ENCODE peak calls at places on chromosomes 13 and 19, in six cellular contexts. One of them, this sample, is unnamed.

GRCh38 chr19:5676105-5676671 is 4.1 kb downstream of the MICOS13 start:
- DNase-seq in lower leg skin: no peak
- DNase-seq in breast epithelium: no peak
- DNase-seq in NB4: no peak
- DNase-seq in H54: no peak
- DNase-seq in heart left ventricle: no peak
- DNase-seq in this sample: no peak

GRCh38 chr13:46478641-46479040 is 74.3 kb upstream of the LRCH1 start:
- DNase-seq in lower leg skin: no peak
- DNase-seq in NB4: no peak
- DNase-seq in breast epithelium: no peak
- DNase-seq in heart left ventricle: no peak
- DNase-seq in H54: no peak
- DNase-seq in this sample: no peak

GRCh38 chr13:93248627-93249047 is 22.0 kb downstream of the GPC6 start:
- DNase-seq in heart left ventricle: no peak
- DNase-seq in lower leg skin: no peak
- DNase-seq in H54: peak
- DNase-seq in breast epithelium: no peak
- DNase-seq in NB4: no peak
- DNase-seq in this sample: no peak

GRCh38 chr19:16078311-16078758 is 2.0 kb downstream of the TPM4 start:
- DNase-seq in lower leg skin: no peak
- DNase-seq in NB4: peak
- DNase-seq in H54: no peak
- DNase-seq in heart left ventricle: no peak
- DNase-seq in breast epithelium: peak
- DNase-seq in this sample: no peak

GRCh38 chr13:28415994-28416411 is 78.9 kb downstream of the FLT1 start:
- DNase-seq in lower leg skin: no peak
- DNase-seq in H54: no peak
- DNase-seq in heart left ventricle: no peak
- DNase-seq in NB4: peak
- DNase-seq in breast epithelium: no peak
- DNase-seq in this sample: no peak

GRCh38 chr13:37788346-37788745 is 81.2 kb downstream of the TRPC4 start:
- DNase-seq in H54: no peak
- DNase-seq in heart left ventricle: no peak
- DNase-seq in breast epithelium: no peak
- DNase-seq in NB4: no peak
- DNase-seq in lower leg skin: no peak
- DNase-seq in this sample: no peak

GRCh38 chr19:19966862-19967261 is 66.1 kb downstream of the ZNF93 start:
- DNase-seq in NB4: no peak
- DNase-seq in H54: no peak
- DNase-seq in heart left ventricle: no peak
- DNase-seq in lower leg skin: no peak
- DNase-seq in breast epithelium: no peak
- DNase-seq in this sample: no peak

GRCh38 chr13:85228692-85229091 is 570.5 kb downstream of the SLITRK6 start:
- DNase-seq in lower leg skin: no peak
- DNase-seq in breast epithelium: no peak
- DNase-seq in NB4: no peak
- DNase-seq in H54: no peak
- DNase-seq in heart left ventricle: no peak
- DNase-seq in this sample: no peak

GRCh38 chr19:13961826-13962737 is 9.8 kb downstream of the DCAF15 start:
- DNase-seq in breast epithelium: no peak
- DNase-seq in heart left ventricle: peak
- DNase-seq in lower leg skin: no peak
- DNase-seq in NB4: no peak
- DNase-seq in H54: no peak
- DNase-seq in this sample: no peak

GRCh38 chr19:46755853-46756543 is 9.7 kb upstream of the STRN4 start:
- DNase-seq in H54: no peak
- DNase-seq in breast epithelium: no peak
- DNase-seq in heart left ventricle: no peak
- DNase-seq in lower leg skin: no peak
- DNase-seq in NB4: no peak
- DNase-seq in this sample: no peak
- TF ChIP-seq POLR2A in H54: no peak
- TF ChIP-seq POLR2A in breast epithelium: no peak
- TF ChIP-seq POLR2A in heart left ventricle: no peak
- TF ChIP-seq POLR2A in lower leg skin: no peak
- TF ChIP-seq POLR2A in NB4: no peak
- TF ChIP-seq POLR2A in this sample: no peak

DNA sequence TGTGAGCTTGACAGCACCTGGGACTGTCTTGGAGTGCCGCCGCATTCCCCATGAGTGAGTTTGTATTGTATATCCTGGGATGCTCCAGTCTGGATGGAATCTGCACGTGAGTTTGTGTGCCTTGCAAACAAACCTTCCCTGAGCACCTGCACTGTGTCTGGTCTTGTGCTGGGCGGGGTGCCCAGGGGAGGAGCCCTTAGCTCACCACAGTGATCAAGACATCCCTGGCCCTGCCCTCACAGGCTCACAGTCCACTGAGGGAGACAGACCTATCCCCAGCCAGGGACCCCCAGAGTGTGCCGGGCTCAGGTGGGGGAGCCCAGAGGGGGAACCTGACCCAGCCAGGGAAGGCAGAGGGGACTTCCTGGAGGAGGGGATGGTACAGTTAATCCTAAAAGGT is 1.7 kb upstream of the BCAM start:
- DNase-seq in H54: no peak
- DNase-seq in breast epithelium: peak
- DNase-seq in lower leg skin: peak
- DNase-seq in heart left ventricle: no peak
- DNase-seq in NB4: no peak
- DNase-seq in this sample: no peak
- TF ChIP-seq POLR2A in H54: no peak
- TF ChIP-seq POLR2A in breast epithelium: no peak
- TF ChIP-seq POLR2A in lower leg skin: no peak
- TF ChIP-seq POLR2A in heart left ventricle: no peak
- TF ChIP-seq POLR2A in NB4: no peak
- TF ChIP-seq POLR2A in this sample: no peak

GRCh38 chr19:1027953-1028902 is 1.8 kb downstream of the CNN2 start:
- DNase-seq in lower leg skin: peak
- DNase-seq in breast epithelium: peak
- DNase-seq in heart left ventricle: peak
- DNase-seq in NB4: peak
- DNase-seq in H54: peak
- DNase-seq in this sample: peak
- TF ChIP-seq POLR2A in lower leg skin: no peak
- TF ChIP-seq POLR2A in breast epithelium: no peak
- TF ChIP-seq POLR2A in heart left ventricle: peak
- TF ChIP-seq POLR2A in NB4: no peak
- TF ChIP-seq POLR2A in H54: peak
- TF ChIP-seq POLR2A in this sample: no peak

GRCh38 chr13:76864259-76864658 is 21.9 kb downstream of the KCTD12 start:
- DNase-seq in NB4: no peak
- DNase-seq in lower leg skin: no peak
- DNase-seq in breast epithelium: no peak
- DNase-seq in H54: no peak
- DNase-seq in heart left ventricle: no peak
- DNase-seq in this sample: no peak

GRCh38 chr13:76865109-76865508 is 21.1 kb downstream of the KCTD12 start:
- DNase-seq in NB4: no peak
- DNase-seq in breast epithelium: no peak
- DNase-seq in H54: no peak
- DNase-seq in heart left ventricle: no peak
- DNase-seq in lower leg skin: no peak
- DNase-seq in this sample: no peak

GRCh38 chr13:76863022-76863421 is 23.2 kb downstream of the KCTD12 start:
- DNase-seq in NB4: no peak
- DNase-seq in heart left ventricle: no peak
- DNase-seq in lower leg skin: no peak
- DNase-seq in breast epithelium: no peak
- DNase-seq in H54: no peak
- DNase-seq in this sample: no peak

GRCh38 chr13:76868451-76868850 is 17.8 kb downstream of the KCTD12 start:
- DNase-seq in NB4: no peak
- DNase-seq in lower leg skin: no peak
- DNase-seq in breast epithelium: no peak
- DNase-seq in heart left ventricle: no peak
- DNase-seq in H54: no peak
- DNase-seq in this sample: no peak

DNA sequence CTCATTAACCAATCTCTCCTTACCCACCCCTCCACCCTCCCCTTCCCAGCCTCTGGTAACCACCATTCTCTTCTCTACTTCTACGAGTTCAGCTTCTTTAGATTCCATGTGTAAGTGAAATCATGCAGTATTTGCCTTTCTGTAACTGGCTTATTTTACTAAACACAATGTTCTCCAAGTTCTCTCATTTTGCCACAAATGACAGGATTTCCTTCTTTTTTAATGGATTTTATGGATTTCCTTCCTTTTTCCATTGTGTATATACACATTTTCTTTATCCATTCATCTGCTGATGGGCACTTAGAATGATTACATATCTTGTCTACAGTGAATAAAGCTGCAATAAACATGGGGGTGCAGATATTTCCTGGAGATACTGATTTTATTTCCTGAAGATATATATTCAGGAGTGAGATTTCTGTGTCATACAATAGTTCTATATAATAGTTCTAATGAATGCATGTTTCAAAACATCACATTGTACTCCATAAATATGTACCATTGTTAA is 20.2 kb downstream of the KCTD12 start:
- DNase-seq in lower leg skin: no peak
- DNase-seq in breast epithelium: no peak
- DNase-seq in H54: no peak
- DNase-seq in heart left ventricle: no peak
- DNase-seq in NB4: no peak
- DNase-seq in this sample: no peak
- TF ChIP-seq POLR2A in lower leg skin: no peak
- TF ChIP-seq POLR2A in breast epithelium: no peak
- TF ChIP-seq POLR2A in H54: no peak
- TF ChIP-seq POLR2A in heart left ventricle: no peak
- TF ChIP-seq POLR2A in NB4: no peak
- TF ChIP-seq POLR2A in this sample: no peak

GRCh38 chr13:113969973-113970611 is 3.8 kb downstream of the C13orf46 start:
- DNase-seq in H54: no peak
- DNase-seq in lower leg skin: peak
- DNase-seq in breast epithelium: peak
- DNase-seq in heart left ventricle: peak
- DNase-seq in NB4: no peak
- DNase-seq in this sample: no peak
- TF ChIP-seq POLR2A in H54: no peak
- TF ChIP-seq POLR2A in lower leg skin: no peak
- TF ChIP-seq POLR2A in breast epithelium: no peak
- TF ChIP-seq POLR2A in heart left ventricle: no peak
- TF ChIP-seq POLR2A in NB4: no peak
- TF ChIP-seq POLR2A in this sample: no peak